ENCODE peak calls at places on chromosomes 2 and 18, in eight cellular contexts. One of them, this sample, is unnamed.

GRCh38 chr2:21333694-21334093 is 209.9 kb downstream of the TDRD15 start:
- DNase-seq in ovary: no peak
- DNase-seq in testis: no peak
- DNase-seq in H54: no peak
- DNase-seq in breast epithelium: no peak
- DNase-seq in uterus: no peak
- DNase-seq in sigmoid colon: no peak
- DNase-seq in right lobe of liver: no peak
- DNase-seq in this sample: no peak

GRCh38 chr2:85130407-85130806 is 2.8 kb upstream of the TCF7L1 start:
- DNase-seq in ovary: no peak
- DNase-seq in testis: no peak
- DNase-seq in H54: no peak
- DNase-seq in breast epithelium: no peak
- DNase-seq in uterus: no peak
- DNase-seq in sigmoid colon: no peak
- DNase-seq in right lobe of liver: no peak
- DNase-seq in this sample: no peak

GRCh38 chr2:236205867-236206645 is 37.9 kb upstream of the GBX2 start:
- DNase-seq in ovary: no peak
- DNase-seq in testis: no peak
- DNase-seq in H54: no peak
- DNase-seq in breast epithelium: no peak
- DNase-seq in uterus: no peak
- DNase-seq in sigmoid colon: no peak
- DNase-seq in right lobe of liver: no peak
- DNase-seq in this sample: no peak

GRCh38 chr2:46917628-46918027 is 2.0 kb upstream of the MCFD2 start:
- DNase-seq in ovary: no peak
- DNase-seq in testis: no peak
- DNase-seq in H54: no peak
- DNase-seq in breast epithelium: no peak
- DNase-seq in uterus: no peak
- DNase-seq in sigmoid colon: no peak
- DNase-seq in right lobe of liver: no peak
- DNase-seq in this sample: no peak

GRCh38 chr2:237727363-237727762 is 71.2 kb upstream of the RBM44 start:
- DNase-seq in ovary: no peak
- DNase-seq in testis: no peak
- DNase-seq in H54: peak; percentile 22
- DNase-seq in breast epithelium: peak; percentile 17
- DNase-seq in uterus: no peak
- DNase-seq in sigmoid colon: peak; percentile 49
- DNase-seq in right lobe of liver: peak; percentile 39
- DNase-seq in this sample: no peak

GRCh38 chr2:217301142-217301541 is 441.3 kb upstream of the TNP1 start:
- DNase-seq in ovary: no peak
- DNase-seq in testis: no peak
- DNase-seq in H54: no peak
- DNase-seq in breast epithelium: no peak
- DNase-seq in uterus: no peak
- DNase-seq in sigmoid colon: peak; percentile 66
- DNase-seq in right lobe of liver: peak; percentile 88
- DNase-seq in this sample: no peak

GRCh38 chr2:69166465-69166811 is 153.5 kb downstream of the ANTXR1 start:
- DNase-seq in ovary: no peak
- DNase-seq in testis: no peak
- DNase-seq in H54: no peak
- DNase-seq in breast epithelium: no peak
- DNase-seq in uterus: no peak
- DNase-seq in sigmoid colon: no peak
- DNase-seq in right lobe of liver: no peak
- DNase-seq in this sample: no peak

GRCh38 chr2:75031171-75031570 is 72.7 kb downstream of the POLE4 start:
- DNase-seq in ovary: no peak
- DNase-seq in testis: no peak
- DNase-seq in H54: no peak
- DNase-seq in breast epithelium: no peak
- DNase-seq in uterus: no peak
- DNase-seq in sigmoid colon: no peak
- DNase-seq in right lobe of liver: no peak
- DNase-seq in this sample: no peak

GRCh38 chr2:84986018-84986417 is 15.1 kb downstream of the KCMF1 start:
- DNase-seq in ovary: no peak
- DNase-seq in testis: no peak
- DNase-seq in H54: no peak
- DNase-seq in breast epithelium: no peak
- DNase-seq in uterus: no peak
- DNase-seq in sigmoid colon: no peak
- DNase-seq in right lobe of liver: no peak
- DNase-seq in this sample: no peak

GRCh38 chr18:22639026-22639463 is 221.3 kb upstream of the CTAGE1 start:
- DNase-seq in ovary: no peak
- DNase-seq in testis: no peak
- DNase-seq in H54: peak; percentile 1
- DNase-seq in breast epithelium: no peak
- DNase-seq in uterus: no peak
- DNase-seq in sigmoid colon: no peak
- DNase-seq in right lobe of liver: no peak
- DNase-seq in this sample: no peak

GRCh38 chr2:95314598-95314963 is 17.4 kb downstream of the KCNIP3 start:
- DNase-seq in ovary: no peak
- DNase-seq in testis: no peak
- DNase-seq in H54: no peak
- DNase-seq in breast epithelium: no peak
- DNase-seq in uterus: no peak
- DNase-seq in sigmoid colon: no peak
- DNase-seq in right lobe of liver: no peak
- DNase-seq in this sample: no peak

GRCh38 chr2:85131116-85131515 is 2.1 kb upstream of the TCF7L1 start:
- DNase-seq in ovary: peak; percentile 41
- DNase-seq in testis: peak; percentile 28
- DNase-seq in H54: no peak
- DNase-seq in breast epithelium: no peak
- DNase-seq in uterus: peak; percentile 27
- DNase-seq in sigmoid colon: no peak
- DNase-seq in right lobe of liver: no peak
- DNase-seq in this sample: no peak

GRCh38 chr2:169178364-169178763 is 109.0 kb downstream of the DHRS9 start:
- DNase-seq in ovary: no peak
- DNase-seq in testis: no peak
- DNase-seq in H54: no peak
- DNase-seq in breast epithelium: no peak
- DNase-seq in uterus: no peak
- DNase-seq in sigmoid colon: no peak
- DNase-seq in right lobe of liver: no peak
- DNase-seq in this sample: no peak

GRCh38 chr2:216519154-216519762 is 20.6 kb downstream of the RPL37A start:
- DNase-seq in ovary: peak; percentile 81
- DNase-seq in testis: peak; percentile 90
- DNase-seq in H54: peak; percentile 38
- DNase-seq in breast epithelium: peak; percentile 70
- DNase-seq in uterus: peak; percentile 51
- DNase-seq in sigmoid colon: peak; percentile 76
- DNase-seq in right lobe of liver: peak; percentile 74
- DNase-seq in this sample: peak; percentile 76

GRCh38 chr2:225354281-225354774 is 45.2 kb upstream of the NYAP2 start:
- DNase-seq in ovary: no peak
- DNase-seq in testis: no peak
- DNase-seq in H54: no peak
- DNase-seq in breast epithelium: no peak
- DNase-seq in uterus: no peak
- DNase-seq in sigmoid colon: no peak
- DNase-seq in right lobe of liver: no peak
- DNase-seq in this sample: peak; percentile 0

GRCh38 chr2:230457073-230457768 is 41.2 kb downstream of the SP100 start:
- DNase-seq in ovary: no peak
- DNase-seq in testis: no peak
- DNase-seq in H54: no peak
- DNase-seq in breast epithelium: no peak
- DNase-seq in uterus: no peak
- DNase-seq in sigmoid colon: no peak
- DNase-seq in right lobe of liver: no peak
- DNase-seq in this sample: no peak

GRCh38 chr2:219003979-219004378 is 10.8 kb upstream of the CRYBA2 start:
- DNase-seq in ovary: no peak
- DNase-seq in testis: no peak
- DNase-seq in H54: no peak
- DNase-seq in breast epithelium: no peak
- DNase-seq in uterus: no peak
- DNase-seq in sigmoid colon: no peak
- DNase-seq in right lobe of liver: no peak
- DNase-seq in this sample: no peak

GRCh38 chr2:219001100-219001576 is 7.9 kb upstream of the CRYBA2 start:
- DNase-seq in ovary: no peak
- DNase-seq in testis: no peak
- DNase-seq in H54: no peak
- DNase-seq in breast epithelium: no peak
- DNase-seq in uterus: no peak
- DNase-seq in sigmoid colon: no peak
- DNase-seq in right lobe of liver: no peak
- DNase-seq in this sample: no peak

GRCh38 chr2:219001577-219002394 is 8.6 kb upstream of the CRYBA2 start:
- DNase-seq in ovary: no peak
- DNase-seq in testis: no peak
- DNase-seq in H54: no peak
- DNase-seq in breast epithelium: peak; percentile 85
- DNase-seq in uterus: no peak
- DNase-seq in sigmoid colon: no peak
- DNase-seq in right lobe of liver: peak; percentile 97
- DNase-seq in this sample: no peak

GRCh38 chr2:219003267-219003634 is 10.0 kb upstream of the CRYBA2 start:
- DNase-seq in ovary: no peak
- DNase-seq in testis: no peak
- DNase-seq in H54: no peak
- DNase-seq in breast epithelium: no peak
- DNase-seq in uterus: no peak
- DNase-seq in sigmoid colon: no peak
- DNase-seq in right lobe of liver: no peak
- DNase-seq in this sample: no peak

GRCh38 chr2:219002395-219003266 is 9.4 kb upstream of the CRYBA2 start:
- DNase-seq in ovary: no peak
- DNase-seq in testis: peak; percentile 82
- DNase-seq in H54: peak; percentile 65
- DNase-seq in breast epithelium: peak; percentile 50
- DNase-seq in uterus: no peak
- DNase-seq in sigmoid colon: no peak
- DNase-seq in right lobe of liver: peak; percentile 93
- DNase-seq in this sample: peak; percentile 45
- TF ChIP-seq POLR2A in ovary: no peak
- TF ChIP-seq POLR2A in testis: no peak
- TF ChIP-seq POLR2A in H54: no peak
- TF ChIP-seq POLR2A in breast epithelium: no peak
- TF ChIP-seq POLR2A in uterus: no peak
- TF ChIP-seq POLR2A in sigmoid colon: no peak
- TF ChIP-seq POLR2A in right lobe of liver: no peak
- TF ChIP-seq POLR2A in this sample: no peak

GRCh38 chr2:15708865-15709820 is 117.5 kb downstream of the DDX1 start:
- DNase-seq in ovary: no peak
- DNase-seq in testis: no peak
- DNase-seq in H54: no peak
- DNase-seq in breast epithelium: no peak
- DNase-seq in uterus: no peak
- DNase-seq in sigmoid colon: no peak
- DNase-seq in right lobe of liver: no peak
- DNase-seq in this sample: no peak
- TF ChIP-seq POLR2A in ovary: no peak
- TF ChIP-seq POLR2A in testis: no peak
- TF ChIP-seq POLR2A in H54: no peak
- TF ChIP-seq POLR2A in breast epithelium: no peak
- TF ChIP-seq POLR2A in uterus: no peak
- TF ChIP-seq POLR2A in sigmoid colon: no peak
- TF ChIP-seq POLR2A in right lobe of liver: no peak
- TF ChIP-seq POLR2A in this sample: no peak

GRCh38 chr2:208254118-208254870 is 577 bp downstream of the IDH1 start:
- DNase-seq in ovary: peak; percentile 83
- DNase-seq in testis: peak; percentile 86
- DNase-seq in H54: peak; percentile 69
- DNase-seq in breast epithelium: peak; percentile 37
- DNase-seq in uterus: peak; percentile 80
- DNase-seq in sigmoid colon: peak; percentile 87
- DNase-seq in right lobe of liver: peak; percentile 97
- DNase-seq in this sample: peak; percentile 95
- TF ChIP-seq POLR2A in ovary: no peak
- TF ChIP-seq POLR2A in testis: no peak
- TF ChIP-seq POLR2A in H54: no peak
- TF ChIP-seq POLR2A in breast epithelium: no peak
- TF ChIP-seq POLR2A in uterus: no peak
- TF ChIP-seq POLR2A in sigmoid colon: no peak
- TF ChIP-seq POLR2A in right lobe of liver: no peak
- TF ChIP-seq POLR2A in this sample: no peak

GRCh38 chr2:120108049-120108448 is 95.2 kb downstream of the EPB41L5 start:
- DNase-seq in ovary: peak; percentile 19
- DNase-seq in testis: no peak
- DNase-seq in H54: no peak
- DNase-seq in breast epithelium: peak; percentile 43
- DNase-seq in uterus: no peak
- DNase-seq in sigmoid colon: no peak
- DNase-seq in right lobe of liver: peak; percentile 65
- DNase-seq in this sample: no peak

GRCh38 chr2:120100627-120101026 is 87.8 kb downstream of the EPB41L5 start:
- DNase-seq in ovary: no peak
- DNase-seq in testis: no peak
- DNase-seq in H54: no peak
- DNase-seq in breast epithelium: no peak
- DNase-seq in uterus: no peak
- DNase-seq in sigmoid colon: no peak
- DNase-seq in right lobe of liver: no peak
- DNase-seq in this sample: no peak

GRCh38 chr2:120105360-120105759 is 92.5 kb downstream of the EPB41L5 start:
- DNase-seq in ovary: no peak
- DNase-seq in testis: no peak
- DNase-seq in H54: no peak
- DNase-seq in breast epithelium: no peak
- DNase-seq in uterus: no peak
- DNase-seq in sigmoid colon: no peak
- DNase-seq in right lobe of liver: no peak
- DNase-seq in this sample: no peak

GRCh38 chr2:120104772-120105171 is 91.9 kb downstream of the EPB41L5 start:
- DNase-seq in ovary: no peak
- DNase-seq in testis: no peak
- DNase-seq in H54: no peak
- DNase-seq in breast epithelium: no peak
- DNase-seq in uterus: no peak
- DNase-seq in sigmoid colon: no peak
- DNase-seq in right lobe of liver: no peak
- DNase-seq in this sample: no peak

DNA sequence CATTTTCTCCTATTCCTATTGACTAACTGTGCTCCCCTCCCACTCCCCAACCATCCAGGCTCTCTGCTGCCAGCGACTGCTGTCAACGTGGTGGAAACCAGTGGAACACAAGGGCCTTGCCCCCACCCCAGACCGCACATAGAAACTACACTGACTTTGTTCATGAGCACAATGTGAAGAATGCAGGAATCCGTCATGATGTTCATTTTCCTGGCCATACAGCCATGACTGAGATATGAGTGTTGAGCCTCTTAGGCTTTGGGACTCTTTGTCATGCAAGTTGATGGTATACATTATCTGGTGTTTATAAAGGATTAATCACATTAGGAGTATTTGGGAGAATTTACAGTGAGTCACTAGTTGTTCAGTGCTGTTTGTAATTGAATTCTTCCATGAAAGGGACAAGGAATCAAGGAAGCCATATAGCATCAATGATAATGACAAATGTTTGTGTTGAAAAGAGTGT is 91.2 kb downstream of the EPB41L5 start:
- DNase-seq in ovary: no peak
- DNase-seq in testis: no peak
- DNase-seq in H54: no peak
- DNase-seq in breast epithelium: no peak
- DNase-seq in uterus: no peak
- DNase-seq in sigmoid colon: no peak
- DNase-seq in right lobe of liver: no peak
- DNase-seq in this sample: no peak
- TF ChIP-seq POLR2A in ovary: no peak
- TF ChIP-seq POLR2A in testis: no peak
- TF ChIP-seq POLR2A in H54: no peak
- TF ChIP-seq POLR2A in breast epithelium: no peak
- TF ChIP-seq POLR2A in uterus: no peak
- TF ChIP-seq POLR2A in sigmoid colon: no peak
- TF ChIP-seq POLR2A in right lobe of liver: no peak
- TF ChIP-seq POLR2A in this sample: no peak